ENCODE peak calls at places on chromosomes 5 and 9, in seven cellular contexts. R is GM12892, T is prostate gland, L is lower leg skin, K is esophagus squamous epithelium, F is H54, A is sigmoid colon. V is an unnamed sample.

GRCh38 chr5:150303660-150304411 is 1.1 kb upstream of the ARSI start:
- DNase-seq in K (no peak), T (no peak), R (no peak), A (peak), L (no peak), F (no peak), V (no peak)

GRCh38 chr9:34398875-34399274 is 22.2 kb upstream of the MYORG start:
- DNase-seq in L (no peak), R (no peak), K (no peak), A (no peak), F (no peak), T (no peak), V (no peak)

GRCh38 chr5:107772418-107773310 is 101.9 kb upstream of the EFNA5 start:
- DNase-seq in F (no peak), T (no peak), K (no peak), L (no peak), R (no peak), A (no peak), V (peak)

GRCh38 chr9:90547896-90548295 is 94.7 kb downstream of the DIRAS2 start:
- DNase-seq in A (no peak), T (no peak), L (no peak), R (no peak), K (no peak), F (no peak), V (no peak)

GRCh38 chr5:101326766-101327165 is 423.7 kb upstream of the ST8SIA4 start:
- DNase-seq in R (no peak), F (no peak), A (no peak), L (no peak), T (no peak), K (no peak), V (no peak)

GRCh38 chr5:14948341-14948830 is 76.8 kb upstream of the ANKH start:
- DNase-seq in R (no peak), F (no peak), T (no peak), A (no peak), L (no peak), K (no peak), V (no peak)

GRCh38 chr9:20479419-20480155 is 142.7 kb downstream of the MLLT3 start:
- DNase-seq in L (no peak), R (no peak), K (no peak), A (no peak), F (no peak), T (no peak), V (no peak)

GRCh38 chr9:124513374-124513994 is 6.3 kb upstream of the NR5A1 start:
- DNase-seq in K (no peak), F (peak), A (no peak), L (no peak), R (peak), T (no peak), V (peak)

GRCh38 chr5:153223376-153223775 is 267.1 kb upstream of the GRIA1 start:
- DNase-seq in F (peak), L (no peak), A (no peak), T (no peak), K (no peak), R (no peak), V (no peak)

GRCh38 chr9:94675008-94675841 is 35.9 kb upstream of the FBP1 start:
- DNase-seq in T (no peak), F (no peak), R (no peak), K (no peak), L (no peak), A (no peak), V (no peak)

GRCh38 chr9:98556511-98556910 is 152.2 kb downstream of the GABBR2 start:
- DNase-seq in L (peak), R (no peak), F (no peak), A (no peak), T (no peak), K (no peak), V (no peak)

GRCh38 chr5:150615141-150615699 is 25.2 kb upstream of the SYNPO start:
- DNase-seq in T (peak), L (no peak), R (no peak), K (no peak), F (no peak), A (no peak), V (no peak)

GRCh38 chr5:130502702-130503101 is 598.4 kb downstream of the CHSY3 start:
- DNase-seq in R (no peak), K (no peak), T (no peak), A (no peak), L (no peak), F (no peak), V (no peak)

GRCh38 chr9:126317513-126317912 is 9.1 kb upstream of the MVB12B start:
- DNase-seq in F (no peak), R (no peak), A (no peak), L (no peak), K (no peak), T (no peak), V (no peak)

GRCh38 chr5:125914471-125914870 is 508.7 kb upstream of the GRAMD2B start:
- DNase-seq in A (no peak), L (no peak), K (no peak), R (no peak), T (no peak), F (no peak), V (no peak)

GRCh38 chr5:546376-546908 is 22.2 kb upstream of the SLC9A3 start:
- DNase-seq in K (no peak), A (peak), L (no peak), R (no peak), F (no peak), T (no peak), V (no peak)

GRCh38 chr5:37638897-37639296 is 200.9 kb downstream of the GDNF start:
- DNase-seq in L (no peak), R (no peak), F (no peak), T (no peak), A (no peak), K (no peak), V (no peak)

GRCh38 chr9:8627944-8628679 is 828.5 kb upstream of the DMAC1 start:
- DNase-seq in F (no peak), L (no peak), T (no peak), A (no peak), R (no peak), K (no peak), V (no peak)

GRCh38 chr5:94196959-94197358 is 421.4 kb downstream of the KIAA0825 start:
- DNase-seq in L (no peak), A (no peak), T (no peak), K (no peak), F (no peak), R (no peak), V (no peak)

GRCh38 chr9:79165006-79165405 is 406.8 kb upstream of the TLE4 start:
- DNase-seq in T (no peak), R (no peak), K (no peak), L (no peak), F (no peak), A (no peak), V (peak)

GRCh38 chr5:170848033-170848432 is 13.8 kb upstream of the RANBP17 start:
- DNase-seq in A (no peak), K (no peak), L (no peak), R (no peak), F (no peak), T (no peak), V (no peak)

GRCh38 chr5:149310947-149311675 is 34.2 kb upstream of the GRPEL2 start:
- DNase-seq in L (no peak), F (no peak), A (no peak), K (no peak), T (no peak), R (no peak), V (peak)

GRCh38 chr5:1555011-1555807 is 31.4 kb upstream of the LPCAT1 start:
- DNase-seq in R (no peak), A (peak), L (peak), K (no peak), F (peak), T (no peak), V (no peak)

GRCh38 chr5:123610665-123611406 is 98.9 kb downstream of the CSNK1G3 start:
- DNase-seq in L (no peak), F (peak), A (no peak), R (no peak), K (no peak), T (peak), V (peak)

GRCh38 chr9:4305586-4305985 is 5.7 kb upstream of the GLIS3 start:
- DNase-seq in L (no peak), F (no peak), A (no peak), R (no peak), T (no peak), K (no peak), V (no peak)

GRCh38 chr9:4305065-4305481 is 5.2 kb upstream of the GLIS3 start:
- DNase-seq in T (no peak), A (no peak), L (no peak), K (no peak), R (no peak), F (no peak), V (no peak)

GRCh38 chr9:4308482-4308881 is 8.6 kb upstream of the GLIS3 start:
- DNase-seq in A (no peak), K (no peak), R (no peak), L (no peak), F (no peak), T (no peak), V (no peak)

GRCh38 chr9:4306788-4307144 is 6.9 kb upstream of the GLIS3 start:
- DNase-seq in T (no peak), L (no peak), A (no peak), F (no peak), K (no peak), R (no peak), V (no peak)

DNA sequence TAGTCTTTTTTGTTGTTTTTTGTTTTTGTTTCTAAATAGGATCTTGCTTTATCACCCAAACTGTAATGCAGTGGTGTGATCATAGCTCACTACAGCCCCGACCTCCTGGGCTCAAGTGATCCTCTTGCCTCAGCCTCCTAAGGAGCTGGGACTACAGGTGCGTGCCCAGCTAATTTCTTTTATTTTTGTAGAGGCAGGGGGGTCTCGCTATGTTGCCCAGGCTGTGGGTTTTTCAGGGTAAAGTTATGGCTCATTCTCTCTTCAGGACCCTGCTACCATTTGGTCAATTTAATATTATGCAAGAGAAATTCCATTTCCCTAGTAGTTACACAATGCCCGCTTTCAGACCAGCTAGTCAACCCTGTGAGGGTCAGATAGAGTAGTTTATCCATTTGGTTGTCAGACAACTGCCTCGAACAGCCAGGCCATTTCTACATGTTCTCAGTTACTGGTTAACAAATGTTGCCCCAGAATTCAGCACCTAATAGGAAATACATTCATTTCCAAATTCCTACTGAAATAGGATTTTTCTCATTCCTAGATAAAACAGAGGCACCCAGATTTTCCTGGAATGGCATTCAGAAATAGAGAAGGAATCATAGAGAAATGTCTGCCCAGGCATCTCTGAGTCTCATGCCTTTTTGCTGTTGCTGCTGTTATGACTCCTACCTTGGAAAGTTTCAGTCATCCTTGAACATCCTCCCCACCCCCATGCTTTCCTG is 6.4 kb upstream of the GLIS3 start:
- DNase-seq in K (no peak), T (no peak), A (no peak), R (no peak), F (no peak), L (no peak), V (no peak)
- TF ChIP-seq POLR2A in K (no peak), T (no peak), A (no peak), R (no peak), F (no peak), L (no peak), V (no peak)

GRCh38 chr5:172238334-172238733 is 44.4 kb downstream of the EFCAB9 start:
- DNase-seq in A (no peak), T (no peak), F (no peak), K (no peak), R (no peak), L (no peak), V (no peak)

GRCh38 chr5:172245046-172245445 is 38.5 kb downstream of the UBTD2 start:
- DNase-seq in A (no peak), F (no peak), T (no peak), K (no peak), R (no peak), L (no peak), V (no peak)

GRCh38 chr5:172245823-172246222 is 37.7 kb downstream of the UBTD2 start:
- DNase-seq in R (no peak), A (no peak), L (no peak), K (no peak), F (no peak), T (no peak), V (no peak)

DNA sequence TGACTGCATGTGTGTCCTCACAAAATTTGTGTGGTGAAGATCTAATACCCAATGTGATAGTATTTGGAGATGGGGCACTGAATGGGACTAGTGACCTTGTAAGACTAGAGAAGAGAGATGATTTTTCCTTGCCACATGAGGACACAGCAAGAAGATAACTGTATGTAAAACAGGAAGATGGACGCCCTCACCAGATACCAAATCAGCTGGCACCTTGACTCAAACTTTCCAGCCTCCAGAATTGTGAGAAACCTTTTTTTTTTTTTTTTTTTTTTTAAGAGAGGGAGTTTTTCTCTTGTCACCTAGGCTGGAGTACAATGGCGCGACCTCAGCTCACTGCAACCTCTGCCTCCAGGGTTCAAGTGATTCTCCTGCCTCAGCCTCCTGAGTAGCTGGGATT is 40.3 kb downstream of the UBTD2 start:
- DNase-seq in T (no peak), A (no peak), L (no peak), R (no peak), F (no peak), K (no peak), V (no peak)
- TF ChIP-seq POLR2A in T (no peak), A (no peak), L (no peak), R (no peak), F (no peak), K (no peak), V (no peak)

DNA sequence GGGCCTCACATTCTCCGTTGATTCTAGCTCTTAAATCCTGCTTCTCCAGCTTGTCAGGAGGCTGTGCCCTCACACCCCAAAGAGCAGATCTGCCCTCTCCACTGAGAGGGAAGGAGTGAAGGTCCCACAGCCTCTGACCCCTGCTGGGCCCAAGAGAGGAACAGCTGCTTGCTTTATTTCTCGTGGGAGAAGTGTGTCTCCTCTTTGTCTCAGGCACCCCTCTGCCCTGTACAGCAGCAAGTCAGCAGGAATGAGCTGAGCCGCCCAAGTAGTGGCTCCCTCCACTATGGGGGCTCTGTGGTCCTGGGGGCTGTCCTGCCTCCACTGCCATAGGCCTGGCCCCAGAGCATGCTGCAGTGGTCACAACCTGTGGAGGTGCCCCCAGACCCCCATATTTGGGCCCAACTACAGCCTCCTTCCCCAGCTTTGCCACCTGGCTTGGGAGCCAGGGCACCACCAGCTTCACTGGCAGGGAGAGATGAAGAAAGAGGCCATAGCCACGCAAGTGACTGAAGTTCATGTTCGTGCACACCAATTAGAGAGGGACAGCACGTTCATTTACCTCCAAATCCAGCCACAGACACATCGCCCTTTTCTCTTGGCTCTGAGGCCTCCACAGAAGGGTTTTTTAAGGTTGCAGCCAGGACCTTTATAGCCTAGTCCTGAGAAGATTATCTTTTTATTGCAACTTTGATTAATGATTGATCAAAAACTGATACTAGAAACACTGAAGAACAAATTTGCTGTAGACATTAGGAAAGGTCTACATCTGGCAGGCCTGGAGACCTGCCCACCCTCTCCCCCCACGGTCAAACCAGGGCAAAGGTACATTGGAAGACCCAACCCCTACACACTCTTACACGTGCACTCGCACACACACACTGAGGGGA is 27.5 kb downstream of the IRF1 start:
- DNase-seq in R (no peak), F (no peak), T (no peak), K (no peak), L (no peak), A (peak), V (no peak)
- TF ChIP-seq POLR2A in R (no peak), F (no peak), T (no peak), K (no peak), L (no peak), A (no peak), V (no peak)

DNA sequence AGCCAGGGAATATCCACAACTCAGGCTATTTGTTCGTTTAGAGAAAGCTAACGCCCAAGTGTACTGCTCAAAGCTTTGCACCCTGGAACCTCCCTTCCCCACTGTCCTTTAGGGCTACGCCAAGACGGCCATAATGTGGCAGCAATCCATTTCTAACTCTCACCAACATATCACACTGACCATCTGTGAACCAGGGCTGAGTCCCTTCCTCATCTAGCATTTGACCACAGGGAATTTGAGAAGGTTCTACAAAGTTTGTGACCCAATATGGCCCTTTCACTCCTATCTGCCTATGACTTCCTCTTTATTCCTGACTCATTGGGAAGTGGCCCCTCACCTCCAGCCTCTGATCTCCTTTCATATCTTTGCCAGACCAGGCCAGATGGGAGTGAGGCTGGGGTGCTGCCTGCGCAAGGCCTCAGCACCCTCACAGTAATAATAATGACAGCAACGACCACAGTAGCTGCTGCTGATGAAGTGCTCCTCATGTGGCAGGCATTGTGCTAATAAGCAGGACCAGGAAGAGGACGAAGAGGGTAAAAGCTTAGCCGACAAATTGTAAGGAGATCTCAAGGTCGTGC is 9.3 kb upstream of the ARAP3 start:
- DNase-seq in T (no peak), K (no peak), R (no peak), L (no peak), F (no peak), A (no peak), V (peak)
- TF ChIP-seq POLR2A in T (no peak), K (no peak), R (no peak), L (no peak), F (no peak), A (no peak), V (no peak)

GRCh38 chr9:137365056-137365455 is 57.9 kb downstream of the EXD3 start:
- DNase-seq in F (no peak), A (no peak), R (no peak), L (peak), K (no peak), T (no peak), V (no peak)

GRCh38 chr9:137366891-137367381 is 56.0 kb downstream of the EXD3 start:
- DNase-seq in T (no peak), A (peak), L (peak), K (no peak), R (no peak), F (no peak), V (no peak)

GRCh38 chr9:137367506-137368430 is 55.2 kb downstream of the EXD3 start:
- DNase-seq in K (no peak), T (no peak), F (no peak), R (no peak), L (peak), A (peak), V (no peak)

GRCh38 chr9:137366445-137366810 is 56.5 kb downstream of the EXD3 start:
- DNase-seq in T (no peak), F (no peak), R (no peak), L (peak), A (peak), K (no peak), V (no peak)

GRCh38 chr9:137365552-137366444 is 57.2 kb downstream of the EXD3 start:
- DNase-seq in K (no peak), L (no peak), R (no peak), F (no peak), A (no peak), T (no peak), V (no peak)
- TF ChIP-seq POLR2A in K (no peak), L (no peak), R (no peak), F (no peak), A (no peak), T (no peak), V (no peak)

V was measured in erythroblast.